ENCODE peak calls at places on chromosomes 4 and X, in seven cellular contexts. V, H, L, R, U, N and T are unnamed samples. For H3K9me3, the result is how much of the 10 kb centered on the place peaks cover.

GRCh38 chr4:183396187-183396738 is 48.2 kb upstream of the CDKN2AIP start:
- DNase-seq in V (no peak), H (no peak), L (no peak), R (no peak), U (no peak), N (no peak), T (no peak)

GRCh38 chr4:150679018-150679766 is 97.2 kb downstream of the MAB21L2 start:
- DNase-seq in V (no peak), H (no peak), L (no peak), R (no peak), U (no peak), N (no peak), T (no peak)

GRCh38 chr4:182085051-182085480 is 158.1 kb upstream of the TENM3 start:
- DNase-seq in V (no peak), H (no peak), L (no peak), R (peak), U (no peak), N (no peak), T (peak)

GRCh38 chr4:1030559-1030958 is 19.1 kb downstream of the FGFRL1 start:
- DNase-seq in V (no peak), H (no peak), L (no peak), R (no peak), U (no peak), N (no peak), T (peak)

GRCh38 chr4:3168029-3168428 is 80.9 kb upstream of the MSANTD1 start:
- DNase-seq in V (no peak), H (peak), L (no peak), R (peak), U (no peak), N (peak), T (no peak)

GRCh38 chr4:169014581-169014980 is 4.5 kb upstream of the CBR4 start:
- DNase-seq in V (no peak), H (no peak), L (no peak), R (no peak), U (no peak), N (no peak), T (no peak)

GRCh38 chr4:2142630-2143427 is 83.7 kb downstream of the NAT8L start:
- DNase-seq in V (no peak), H (peak), L (no peak), R (peak), U (no peak), N (no peak), T (peak)

GRCh38 chrX:152245231-152245630 is 106.9 kb upstream of the MAGEA10 start:
- DNase-seq in V (no peak), H (no peak), L (no peak), R (peak), U (no peak), N (peak), T (no peak)

GRCh38 chr4:17511950-17512795 is at the start of gene QDPR:
- DNase-seq in V (peak), H (peak), L (peak), R (peak), U (peak), N (peak), T (peak)

GRCh38 chrX:119880552-119881437 is 9.2 kb downstream of the NDUFA1 start:
- DNase-seq in V (no peak), H (peak), L (no peak), R (peak), U (no peak), N (peak), T (peak)

DNA sequence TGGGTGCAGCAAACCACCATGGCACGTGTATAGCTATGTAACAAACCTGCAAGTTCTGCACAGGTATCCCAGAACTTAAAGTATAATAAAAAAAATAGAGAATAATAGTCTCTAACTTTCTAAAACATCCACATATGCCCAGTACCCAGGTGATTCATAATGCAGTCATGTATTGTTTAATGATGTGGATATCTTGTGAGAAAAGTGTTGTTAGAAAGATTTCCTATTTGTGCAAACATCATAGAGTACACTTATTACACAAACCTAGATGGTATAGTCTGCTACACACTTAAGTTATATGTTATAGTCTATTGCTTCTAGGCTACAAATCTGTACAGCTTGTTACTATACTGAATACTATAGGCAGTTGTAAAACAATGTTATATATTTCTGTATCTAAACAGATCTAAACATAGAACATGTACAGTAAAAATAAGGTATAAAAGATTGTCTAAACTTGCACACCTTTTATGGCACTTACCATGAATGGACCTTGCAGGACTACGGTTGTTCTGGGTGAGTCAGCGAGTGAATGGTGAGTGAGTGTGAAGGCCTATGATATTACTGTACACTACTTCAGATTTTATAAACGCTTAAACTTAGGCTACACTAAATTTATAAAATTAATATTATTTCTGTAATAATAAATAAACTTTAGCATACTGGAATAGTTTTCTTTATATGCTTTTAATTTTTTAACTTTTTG is 232.2 kb upstream of the SLIT2 start:
- DNase-seq in V (no peak), H (no peak), L (no peak), R (peak), U (no peak), N (no peak), T (no peak)
- H3K9me3 ChIP-seq in V (under half), H (under half), L (under half), R (under half), U (under half), N (under half), T (under half)

GRCh38 chr4:14620567-14621138 is 381.6 kb upstream of the CPEB2 start:
- DNase-seq in V (no peak), H (no peak), L (no peak), R (no peak), U (no peak), N (no peak), T (no peak)
- H3K9me3 ChIP-seq in V (under half), H (under half), L (under half), R (under half), U (under half), N (under half), T (under half)

DNA sequence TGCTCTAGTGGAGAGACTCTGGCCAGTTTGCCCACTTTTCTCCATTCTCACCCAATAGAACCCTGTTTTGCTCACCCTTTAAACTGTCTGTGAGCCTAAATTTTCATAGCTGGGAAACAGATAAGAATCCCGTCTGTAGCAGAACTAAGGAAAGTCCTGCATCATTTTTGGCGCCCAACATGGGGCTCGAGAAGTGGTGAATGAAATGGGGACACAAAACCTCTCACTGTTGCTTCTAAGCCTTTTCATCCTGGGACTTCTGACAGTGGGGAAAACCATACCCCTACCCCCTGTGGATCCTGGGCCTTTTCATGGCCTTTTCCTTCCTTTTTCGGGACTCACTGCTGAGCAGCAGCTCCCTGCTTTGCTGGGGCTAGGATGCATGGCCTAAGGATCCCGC is 189.9 kb downstream of the INPP4B start:
- DNase-seq in V (no peak), H (peak), L (peak), R (peak), U (no peak), N (peak), T (peak)
- H3K9me3 ChIP-seq in V (under half), H (half or more), L (half or more), R (under half), U (half or more), N (under half), T (under half)

GRCh38 chrX:69951756-69952155 is 98.0 kb downstream of the AWAT2 start:
- DNase-seq in V (no peak), H (no peak), L (no peak), R (no peak), U (no peak), N (no peak), T (no peak)

DNA sequence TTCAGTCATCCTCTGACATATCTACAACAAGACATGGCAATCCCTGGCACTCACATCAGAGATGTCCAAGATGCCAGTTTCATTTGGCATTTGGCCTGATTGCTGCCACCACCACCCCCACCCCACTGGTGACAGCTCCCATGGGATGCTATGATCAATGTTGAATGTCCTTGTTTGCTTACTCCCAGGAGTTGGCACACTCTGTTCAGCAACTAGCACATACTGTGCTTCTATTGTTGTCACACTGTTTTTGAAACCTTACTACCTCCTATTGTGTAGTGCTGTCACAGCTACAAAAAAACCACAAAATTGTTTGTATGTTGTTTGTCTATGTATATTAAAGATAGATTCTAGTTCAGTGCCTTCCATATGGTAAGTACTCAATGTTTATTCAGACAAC is 101.3 kb downstream of the AWAT2 start:
- DNase-seq in V (no peak), H (no peak), L (no peak), R (no peak), U (no peak), N (no peak), T (no peak)
- H3K9me3 ChIP-seq in V (under half), H (under half), L (under half), R (under half), U (under half), N (under half), T (under half)

GRCh38 chrX:82782014-82782413 is 726.1 kb upstream of the POU3F4 start:
- DNase-seq in V (no peak), H (no peak), L (no peak), R (no peak), U (no peak), N (no peak), T (no peak)
- H3K9me3 ChIP-seq in V (under half), H (under half), L (under half), R (under half), U (under half), N (under half), T (under half)